ENCODE peak calls at places on chromosomes 3 and 15, in ten cellular contexts. Z is activated CD4-positive, alpha-beta T cell treated with anti-CD3 and anti-CD28 coated beads for 4 hours; L is HFFc6; E is neuronal stem cell; Y is endothelial cell; R is stimulated activated CD4-positive, alpha-beta T cell treated with anti-CD3 and anti-CD28 coated beads, Interleukin-1b, Interleukin-23, amount 100 ng/mL, for 4 hours; M is sciatic nerve; P is glutamatergic neuron; W is Panc1; D is pons. S is an unnamed sample.

GRCh38 chr3:188214442-188214841 is 60.5 kb downstream of the LPP start:
- DNase-seq in Z (no peak), L (no peak), E (no peak), Y (no peak), R (no peak), M (no peak), P (no peak), W (no peak), D (peak), S (no peak)

GRCh38 chr3:26799679-26800317 is 177.2 kb downstream of the LRRC3B start:
- DNase-seq in Z (no peak), L (no peak), E (peak), Y (no peak), R (no peak), M (no peak), P (no peak), W (no peak), D (no peak), S (no peak)

GRCh38 chr3:61053781-61054496 is 197.3 kb downstream of the FHIT start:
- DNase-seq in Z (no peak), L (no peak), E (no peak), Y (no peak), R (no peak), M (no peak), P (no peak), W (no peak), D (no peak), S (no peak)

GRCh38 chr3:177576754-177577153 is 379.5 kb upstream of the TBL1XR1 start:
- DNase-seq in Z (no peak), L (no peak), E (no peak), Y (no peak), R (no peak), M (no peak), P (no peak), W (no peak), D (no peak), S (no peak)

GRCh38 chr15:79981861-79982455 is 11.0 kb upstream of the BCL2A1 start:
- DNase-seq in Z (no peak), L (no peak), E (no peak), Y (no peak), R (no peak), M (peak), P (no peak), W (no peak), D (no peak), S (no peak)

GRCh38 chr3:35263477-35263876 is 375.8 kb upstream of the ARPP21 start:
- DNase-seq in Z (no peak), L (no peak), E (no peak), Y (no peak), R (no peak), M (no peak), P (no peak), W (no peak), D (no peak), S (no peak)

GRCh38 chr15:96180062-96180745 is 150.3 kb upstream of the NR2F2 start:
- DNase-seq in Z (no peak), L (no peak), E (no peak), Y (no peak), R (no peak), M (no peak), P (no peak), W (no peak), D (no peak), S (no peak)

GRCh38 chr15:78084359-78084750 is 6.8 kb upstream of the TBC1D2B start:
- DNase-seq in Z (no peak), L (no peak), E (no peak), Y (no peak), R (no peak), M (peak), P (no peak), W (no peak), D (no peak), S (no peak)

GRCh38 chr3:120402257-120402656 is 48.5 kb downstream of the FSTL1 start:
- DNase-seq in Z (no peak), L (no peak), E (no peak), Y (no peak), R (no peak), M (no peak), P (no peak), W (no peak), D (no peak), S (no peak)

GRCh38 chr3:51982352-51982837 is 940 bp upstream of the ACY1 start:
- DNase-seq in Z (no peak), L (no peak), E (no peak), Y (peak), R (no peak), M (no peak), P (no peak), W (no peak), D (no peak), S (no peak)

GRCh38 chr15:64770626-64771025 is 4.8 kb downstream of the RBPMS2 start:
- DNase-seq in Z (no peak), L (no peak), E (no peak), Y (no peak), R (no peak), M (no peak), P (no peak), W (no peak), D (no peak), S (no peak)

GRCh38 chr15:80573614-80574013 is 121.5 kb upstream of the ABHD17C start:
- DNase-seq in Z (no peak), L (no peak), E (no peak), Y (no peak), R (no peak), M (no peak), P (no peak), W (no peak), D (no peak), S (peak)

GRCh38 chr3:67526246-67526645 is 128.2 kb downstream of the SUCLG2 start:
- DNase-seq in Z (no peak), L (peak), E (no peak), Y (no peak), R (no peak), M (no peak), P (no peak), W (no peak), D (no peak), S (peak)

GRCh38 chr3:48634661-48635221 is 520 bp downstream of the SLC26A6 start:
- DNase-seq in Z (peak), L (peak), E (peak), Y (peak), R (peak), M (peak), P (peak), W (no peak), D (peak), S (peak)

GRCh38 chr3:143924522-143925381 is 46.9 kb upstream of the DIPK2A start:
- DNase-seq in Z (no peak), L (no peak), E (no peak), Y (no peak), R (no peak), M (no peak), P (no peak), W (no peak), D (no peak), S (no peak)

S was measured in fibroblast of villous mesenchyme.